ENCODE peak calls at places on chromosomes 11 and 22, in seven cellular contexts. H is GM12891, C is HepG2, M is K562, K is GM12878, Z is H1, N is SK-N-SH. W is an unnamed sample.

GRCh38 chr11:70699294-70700221 is 301.2 kb downstream of the CTTN start:
- DNase-seq in H (no peak), C (peak), M (peak), K (no peak), Z (no peak), N (peak), W (no peak)

GRCh38 chr11:2160736-2161259 is at the start of gene INS:
- DNase-seq in H (no peak), C (no peak), M (no peak), K (no peak), Z (no peak), N (no peak), W (no peak)

GRCh38 chr11:8038393-8038792 is 42.6 kb upstream of the TUB start:
- DNase-seq in H (no peak), C (no peak), M (peak), K (no peak), Z (no peak), N (no peak), W (no peak)

GRCh38 chr11:125210112-125210511 is 45.6 kb downstream of the PKNOX2 start:
- DNase-seq in H (no peak), C (no peak), M (no peak), K (no peak), Z (no peak), N (no peak), W (no peak)

GRCh38 chr11:88284306-88285057 is 53.1 kb downstream of the CTSC start:
- DNase-seq in H (no peak), C (no peak), M (no peak), K (no peak), Z (no peak), N (no peak), W (no peak)

GRCh38 chr11:76443254-76443935 is 1.4 kb upstream of the EMSY start:
- DNase-seq in H (no peak), C (no peak), M (peak), K (no peak), Z (no peak), N (no peak), W (no peak)

GRCh38 chr11:15815246-15816209 is 540.8 kb downstream of the SOX6 start:
- DNase-seq in H (no peak), C (no peak), M (no peak), K (no peak), Z (no peak), N (no peak), W (no peak)

GRCh38 chr11:69920500-69921428 is 101.5 kb upstream of the FGF3 start:
- DNase-seq in H (no peak), C (no peak), M (no peak), K (no peak), Z (no peak), N (no peak), W (no peak)

GRCh38 chr22:43826142-43827093 is 14.3 kb upstream of the EFCAB6 start:
- DNase-seq in H (peak), C (no peak), M (no peak), K (no peak), Z (no peak), N (no peak), W (no peak)

GRCh38 chr11:35288817-35289541 is 130.4 kb downstream of the SLC1A2 start:
- DNase-seq in H (no peak), C (no peak), M (no peak), K (no peak), Z (no peak), N (no peak), W (no peak)

GRCh38 chr22:25833676-25834075 is 91.7 kb downstream of the MYO18B start:
- DNase-seq in H (no peak), C (no peak), M (no peak), K (no peak), Z (no peak), N (no peak), W (no peak)

GRCh38 chr22:46933526-46933925 is 171.1 kb downstream of the TBC1D22A start:
- DNase-seq in H (no peak), C (no peak), M (no peak), K (no peak), Z (no peak), N (no peak), W (no peak)

GRCh38 chr22:46681010-46681409 is 57.0 kb downstream of the CERK start:
- DNase-seq in H (peak), C (peak), M (peak), K (no peak), Z (no peak), N (peak), W (no peak)

GRCh38 chr11:61293869-61294716 is 1.0 kb downstream of the VWCE start:
- DNase-seq in H (peak), C (peak), M (no peak), K (no peak), Z (no peak), N (peak), W (peak)

GRCh38 chr22:28909375-28909774 is 26.0 kb downstream of the ZNRF3 start:
- DNase-seq in H (no peak), C (no peak), M (peak), K (peak), Z (no peak), N (no peak), W (no peak)

GRCh38 chr22:45207981-45208664 is 32.6 kb downstream of the KIAA0930 start:
- DNase-seq in H (no peak), C (no peak), M (no peak), K (no peak), Z (no peak), N (no peak), W (no peak)

GRCh38 chr22:45207533-45207932 is 33.2 kb downstream of the KIAA0930 start:
- DNase-seq in H (no peak), C (no peak), M (no peak), K (no peak), Z (no peak), N (no peak), W (no peak)

GRCh38 chr22:45208993-45209838 is 31.5 kb downstream of the KIAA0930 start:
- DNase-seq in H (no peak), C (no peak), M (peak), K (no peak), Z (peak), N (peak), W (no peak)

GRCh38 chr22:45210174-45210573 is 30.5 kb downstream of the KIAA0930 start:
- DNase-seq in H (no peak), C (no peak), M (no peak), K (no peak), Z (no peak), N (no peak), W (no peak)

DNA sequence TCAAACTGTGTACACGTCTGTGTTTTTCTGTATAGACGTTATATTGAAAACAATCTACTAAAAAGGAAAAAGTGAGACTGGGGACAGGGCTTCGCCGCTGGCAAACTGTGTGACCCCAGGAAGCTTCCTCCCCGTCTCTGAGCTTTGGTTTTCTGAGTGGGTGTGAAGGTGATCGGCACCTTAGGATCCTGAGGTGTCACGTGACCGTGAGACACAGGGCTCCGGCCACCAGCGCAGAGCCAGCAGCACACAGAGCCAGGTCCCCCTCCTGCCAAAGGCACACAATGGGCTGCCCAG is 32.0 kb downstream of the KIAA0930 start:
- DNase-seq in H (no peak), C (no peak), M (no peak), K (no peak), Z (no peak), N (no peak), W (no peak)
- TF ChIP-seq TAF1 in H (no peak), C (no peak), M (no peak), K (no peak), Z (no peak), N (no peak), W (no peak)

GRCh38 chr22:49099089-49099488 is 728.6 kb downstream of the BRD1 start:
- DNase-seq in H (no peak), C (no peak), M (no peak), K (no peak), Z (no peak), N (no peak), W (no peak)
- TF ChIP-seq TAF1 in H (no peak), C (no peak), M (no peak), K (no peak), Z (no peak), N (no peak), W (no peak)

GRCh38 chr11:110479445-110480101 is 49.8 kb downstream of the FDX1 start:
- DNase-seq in H (no peak), C (no peak), M (peak), K (no peak), Z (no peak), N (no peak), W (no peak)
- TF ChIP-seq TAF1 in H (no peak), C (no peak), M (no peak), K (no peak), Z (no peak), N (no peak), W (no peak)

GRCh38 chr11:27462543-27462942 is 10.0 kb downstream of the LGR4 start:
- DNase-seq in H (no peak), C (no peak), M (peak), K (no peak), Z (no peak), N (no peak), W (no peak)

GRCh38 chr11:27466363-27466762 is 6.2 kb downstream of the LGR4 start:
- DNase-seq in H (no peak), C (no peak), M (no peak), K (no peak), Z (no peak), N (no peak), W (no peak)

GRCh38 chr11:27467181-27467913 is 5.2 kb downstream of the LGR4 start:
- DNase-seq in H (no peak), C (peak), M (no peak), K (no peak), Z (no peak), N (no peak), W (no peak)

GRCh38 chr11:27465629-27466028 is 7.0 kb downstream of the LGR4 start:
- DNase-seq in H (no peak), C (no peak), M (no peak), K (no peak), Z (no peak), N (no peak), W (no peak)

GRCh38 chr11:27464155-27464759 is 8.3 kb downstream of the LGR4 start:
- DNase-seq in H (no peak), C (no peak), M (peak), K (no peak), Z (no peak), N (no peak), W (no peak)
- TF ChIP-seq TAF1 in H (no peak), C (no peak), M (no peak), K (no peak), Z (no peak), N (no peak), W (no peak)

GRCh38 chr11:73322111-73322985 is 14.3 kb downstream of the ARHGEF17 start:
- DNase-seq in H (no peak), C (no peak), M (no peak), K (no peak), Z (no peak), N (no peak), W (no peak)

GRCh38 chr11:73323464-73323863 is 15.4 kb downstream of the ARHGEF17 start:
- DNase-seq in H (no peak), C (peak), M (no peak), K (no peak), Z (no peak), N (peak), W (no peak)

GRCh38 chr11:73320786-73321325 is 12.8 kb downstream of the ARHGEF17 start:
- DNase-seq in H (no peak), C (no peak), M (no peak), K (no peak), Z (no peak), N (no peak), W (no peak)

GRCh38 chr11:73322986-73323306 is 14.9 kb downstream of the ARHGEF17 start:
- DNase-seq in H (no peak), C (no peak), M (no peak), K (no peak), Z (no peak), N (no peak), W (no peak)

GRCh38 chr11:73321342-73322110 is 13.4 kb downstream of the ARHGEF17 start:
- DNase-seq in H (no peak), C (no peak), M (no peak), K (no peak), Z (no peak), N (peak), W (no peak)
- TF ChIP-seq TAF1 in H (no peak), C (no peak), M (no peak), K (no peak), Z (no peak), N (no peak), W (no peak)